ENCODE peak calls at places on chromosomes 13 and 19, in eight cellular contexts. Z is uterus, E is body of pancreas, V is IMR-90, Y is tibial artery, I is psoas muscle, T is cardiac muscle cell, Q is thoracic aorta. P is an unnamed sample.

GRCh38 chr19:15170345-15170744 is 30.4 kb downstream of the NOTCH3 start:
- DNase-seq in Z (no peak), E (no peak), V (no peak), Y (no peak), I (no peak), T (no peak), Q (no peak), P (no peak)

GRCh38 chr13:48559638-48560320 is 26.9 kb upstream of the RCBTB2 start:
- DNase-seq in Z (no peak), E (no peak), V (peak; percentile 70), Y (no peak), I (no peak), T (no peak), Q (no peak), P (no peak)

GRCh38 chr13:66665991-66666390 is 564.1 kb downstream of the PCDH9 start:
- DNase-seq in Z (no peak), E (peak; percentile 12), V (peak; percentile 88), Y (no peak), I (peak; percentile 27), T (peak; percentile 45), Q (no peak), P (peak; percentile 82)

GRCh38 chr19:45902651-45903625 is 525 bp upstream of the MYPOP start:
- DNase-seq in Z (peak; percentile 100), E (peak; percentile 98), V (peak; percentile 96), Y (peak; percentile 99), I (peak; percentile 98), T (peak; percentile 98), Q (peak; percentile 78), P (peak; percentile 99)

GRCh38 chr19:8336665-8337064 is 6.4 kb downstream of the KANK3 start:
- DNase-seq in Z (no peak), E (no peak), V (no peak), Y (no peak), I (no peak), T (no peak), Q (no peak), P (no peak)

GRCh38 chr13:49714757-49715156 is 23.5 kb upstream of the EBPL start:
- DNase-seq in Z (no peak), E (no peak), V (no peak), Y (no peak), I (no peak), T (no peak), Q (no peak), P (no peak)

GRCh38 chr13:32969516-32969941 is 46.7 kb upstream of the KL start:
- DNase-seq in Z (no peak), E (no peak), V (peak; percentile 55), Y (no peak), I (no peak), T (no peak), Q (no peak), P (no peak)

GRCh38 chr13:76812971-76813691 is 73.1 kb downstream of the KCTD12 start:
- DNase-seq in Z (peak; percentile 30), E (peak; percentile 35), V (no peak), Y (peak; percentile 72), I (peak; percentile 65), T (no peak), Q (no peak), P (no peak)

GRCh38 chr19:10299545-10300458 is 9.8 kb downstream of the ZGLP1 start:
- DNase-seq in Z (no peak), E (no peak), V (no peak), Y (no peak), I (no peak), T (no peak), Q (no peak), P (no peak)

GRCh38 chr19:20664917-20665781 is 3.8 kb upstream of the ZNF626 start:
- DNase-seq in Z (peak; percentile 32), E (peak; percentile 52), V (no peak), Y (peak; percentile 81), I (peak; percentile 49), T (peak; percentile 29), Q (no peak), P (peak; percentile 74)

GRCh38 chr19:47230122-47230920 is 678 bp downstream of the BBC3 start:
- DNase-seq in Z (peak; percentile 76), E (peak; percentile 76), V (peak; percentile 18), Y (peak; percentile 87), I (peak; percentile 77), T (peak; percentile 49), Q (no peak), P (peak; percentile 89)

GRCh38 chr13:46184277-46184699 is 2.3 kb upstream of the LCP1 start:
- DNase-seq in Z (no peak), E (peak; percentile 39), V (no peak), Y (no peak), I (peak; percentile 19), T (peak; percentile 35), Q (no peak), P (no peak)

GRCh38 chr13:59776924-59777690 is 386.6 kb downstream of the DIAPH3 start:
- DNase-seq in Z (no peak), E (no peak), V (peak; percentile 90), Y (no peak), I (no peak), T (no peak), Q (no peak), P (no peak)

GRCh38 chr13:77062097-77062496 is 35.1 kb upstream of the FBXL3 start:
- DNase-seq in Z (no peak), E (no peak), V (peak; percentile 67), Y (no peak), I (no peak), T (no peak), Q (no peak), P (no peak)

GRCh38 chr13:90246946-90247345 is 1100.5 kb upstream of the MIR17HG start:
- DNase-seq in Z (no peak), E (no peak), V (no peak), Y (no peak), I (no peak), T (no peak), Q (no peak), P (no peak)

DNA sequence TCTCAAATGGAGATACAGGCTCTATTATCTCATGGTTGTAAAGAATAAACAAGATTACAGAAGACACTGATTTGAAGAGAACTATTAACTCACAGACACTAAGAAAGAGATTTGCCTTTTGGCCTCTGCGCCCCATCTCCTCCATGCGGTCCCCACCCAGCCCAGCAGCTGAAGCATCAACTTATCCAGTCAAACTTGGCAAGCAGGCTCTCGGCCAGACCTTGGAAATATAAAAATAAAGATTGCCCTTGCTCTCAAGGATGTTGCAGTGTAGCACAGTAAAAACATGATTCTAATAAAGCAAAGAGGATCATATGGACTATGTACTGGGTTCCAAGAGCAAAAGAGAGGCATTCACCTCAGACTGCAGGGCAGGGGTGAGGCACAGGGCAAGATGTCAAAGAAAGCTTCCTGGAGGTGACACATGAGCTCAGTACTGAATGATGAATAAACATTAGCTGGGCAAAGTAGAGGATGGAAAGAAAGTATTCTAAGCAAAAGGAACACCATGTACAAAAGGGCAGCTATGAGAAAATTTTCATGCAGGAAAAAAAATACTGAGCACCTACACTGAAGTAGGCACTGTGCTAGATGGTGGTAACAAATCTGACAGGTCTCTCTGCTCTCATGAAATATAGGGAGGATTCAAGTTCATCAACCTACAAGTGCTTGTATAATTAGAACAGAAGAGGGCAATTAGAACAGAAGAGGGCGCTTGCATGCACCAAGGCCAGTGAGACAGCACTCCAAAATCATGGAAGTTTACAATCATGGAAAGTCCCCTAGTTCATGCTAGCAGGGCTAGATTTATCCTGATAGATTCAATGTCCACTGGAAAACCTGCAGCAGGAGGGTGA is 85.0 kb downstream of the SACS start:
- DNase-seq in Z (no peak), E (no peak), V (no peak), Y (no peak), I (no peak), T (peak; percentile 13), Q (no peak), P (no peak)
- TF ChIP-seq CTCF in Z (no peak), E (no peak), V (peak; percentile 7), Y (no peak), I (no peak), T (peak; percentile 18), Q (no peak), P (no peak)

GRCh38 chr13:43881580-43881979 is 1.9 kb downstream of the LACC1 start:
- DNase-seq in Z (no peak), E (no peak), V (no peak), Y (no peak), I (no peak), T (no peak), Q (no peak), P (no peak)
- H3K4me3 ChIP-seq in Z (no peak overlapping the region), E (no peak overlapping the region), V (no peak overlapping the region), Y (no peak overlapping the region), I (no peak overlapping the region), T (no peak overlapping the region), Q (no peak overlapping the region), P (no peak overlapping the region)

GRCh38 chr13:97369269-97369893 is 64.6 kb upstream of the RAP2A start:
- DNase-seq in Z (no peak), E (no peak), V (no peak), Y (no peak), I (no peak), T (no peak), Q (no peak), P (no peak)

GRCh38 chr13:97364827-97365226 is 69.1 kb upstream of the RAP2A start:
- DNase-seq in Z (no peak), E (no peak), V (no peak), Y (no peak), I (no peak), T (no peak), Q (no peak), P (no peak)

GRCh38 chr13:97367016-97367415 is 67.0 kb upstream of the RAP2A start:
- DNase-seq in Z (peak; percentile 15), E (no peak), V (peak; percentile 65), Y (no peak), I (no peak), T (no peak), Q (no peak), P (no peak)

GRCh38 chr13:97366172-97366688 is 67.7 kb upstream of the RAP2A start:
- DNase-seq in Z (no peak), E (no peak), V (no peak), Y (no peak), I (no peak), T (no peak), Q (no peak), P (no peak)

GRCh38 chr13:97367427-97367826 is 66.5 kb upstream of the RAP2A start:
- DNase-seq in Z (peak; percentile 47), E (no peak), V (peak; percentile 78), Y (no peak), I (peak; percentile 33), T (no peak), Q (no peak), P (peak; percentile 77)
- H3K27ac ChIP-seq in Z (peak overlapping the region; percentile 72), E (no peak overlapping the region), V (peak overlapping the region; percentile 75), Y (no peak overlapping the region), I (peak overlapping the region; percentile 23), T (peak overlapping the region; percentile 33), Q (no peak overlapping the region), P (peak overlapping the region; percentile 2)

DNA sequence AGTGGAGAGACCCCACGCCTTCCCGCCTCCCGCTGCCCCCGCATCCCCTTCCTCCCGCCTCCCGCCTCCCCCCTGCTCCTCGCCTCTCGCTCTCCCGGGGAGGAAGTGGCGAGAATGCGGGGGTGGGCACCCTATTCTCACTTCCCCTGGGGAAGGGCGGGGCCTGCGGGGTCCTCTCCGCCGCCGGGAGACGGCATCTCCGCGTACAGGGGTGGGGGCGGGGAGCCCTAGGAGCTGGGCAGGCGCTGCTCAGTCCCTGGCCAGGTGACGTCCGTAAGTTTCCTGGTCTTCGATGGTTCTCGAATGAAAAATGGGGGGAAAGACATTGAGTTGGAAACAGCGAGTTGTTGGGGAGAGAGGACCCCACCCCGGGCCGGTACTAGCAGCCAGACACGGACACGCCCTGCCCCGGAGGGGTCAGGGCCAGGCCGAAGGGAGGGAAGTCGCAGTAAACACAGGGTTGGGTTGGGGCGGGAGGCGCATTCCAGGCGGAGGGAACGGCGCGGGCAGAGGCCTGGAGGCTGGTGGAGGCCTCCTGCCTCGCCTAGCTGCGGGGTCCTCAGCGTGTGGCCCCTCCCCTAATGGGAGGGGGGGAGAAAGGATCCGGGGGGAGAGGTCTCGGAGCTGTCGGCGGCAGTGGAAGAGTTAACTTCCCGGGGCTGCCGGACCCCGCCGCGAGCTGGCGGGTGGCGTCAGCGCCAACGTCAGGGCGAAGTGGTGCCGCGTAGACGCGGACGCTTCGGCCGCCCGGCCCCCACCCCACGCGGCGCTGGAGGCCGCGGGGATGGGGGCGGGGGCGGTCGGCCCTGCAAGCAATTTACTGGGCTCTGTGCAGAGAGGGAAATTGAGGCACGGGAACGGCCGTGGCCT is 10.4 kb upstream of the JUND start:
- DNase-seq in Z (peak; percentile 94), E (peak; percentile 79), V (peak; percentile 75), Y (peak; percentile 96), I (peak; percentile 86), T (peak; percentile 85), Q (peak; percentile 66), P (peak; percentile 97)
- TF ChIP-seq CTCF in Z (no peak), E (no peak), V (no peak), Y (no peak), I (no peak), T (no peak), Q (no peak), P (no peak)

P was measured in kidney.